ENCODE peak calls at places on chromosomes 5 and 9, in seven cellular contexts. One of them, this sample, is unnamed.

GRCh38 chr5:179812997-179813607 is 6.4 kb upstream of the MGAT4B start:
- DNase-seq in brain pericyte: no peak
- DNase-seq in NB4: no peak
- DNase-seq in progenitor cell of endocrine pancreas: no peak
- DNase-seq in small intestine: no peak
- DNase-seq in stimulated activated CD4-positive, alpha-beta T cell treated with anti-CD3 and anti-CD28 coated beads, Interleukin-2, amount 100 ng/mL, for 48 hours: no peak
- DNase-seq in T-helper 1 cell: no peak
- DNase-seq in this sample: no peak

GRCh38 chr9:74284596-74284995 is 212.5 kb upstream of the RORB start:
- DNase-seq in small intestine: no peak
- DNase-seq in progenitor cell of endocrine pancreas: no peak
- DNase-seq in brain pericyte: no peak
- DNase-seq in stimulated activated CD4-positive, alpha-beta T cell treated with anti-CD3 and anti-CD28 coated beads, Interleukin-2, amount 100 ng/mL, for 48 hours: no peak
- DNase-seq in T-helper 1 cell: no peak
- DNase-seq in NB4: no peak
- DNase-seq in this sample: no peak

GRCh38 chr9:126705311-126705766 is 91.6 kb downstream of the LMX1B start:
- DNase-seq in progenitor cell of endocrine pancreas: peak
- DNase-seq in brain pericyte: no peak
- DNase-seq in stimulated activated CD4-positive, alpha-beta T cell treated with anti-CD3 and anti-CD28 coated beads, Interleukin-2, amount 100 ng/mL, for 48 hours: peak
- DNase-seq in small intestine: peak
- DNase-seq in NB4: peak
- DNase-seq in T-helper 1 cell: peak
- DNase-seq in this sample: peak

GRCh38 chr9:135468866-135469521 is 10.6 kb upstream of the PPP1R26 start:
- DNase-seq in T-helper 1 cell: no peak
- DNase-seq in stimulated activated CD4-positive, alpha-beta T cell treated with anti-CD3 and anti-CD28 coated beads, Interleukin-2, amount 100 ng/mL, for 48 hours: peak
- DNase-seq in brain pericyte: no peak
- DNase-seq in NB4: peak
- DNase-seq in small intestine: peak
- DNase-seq in progenitor cell of endocrine pancreas: no peak
- DNase-seq in this sample: no peak

GRCh38 chr5:95392593-95393182 is 1.5 kb downstream of the FAM81B start:
- DNase-seq in progenitor cell of endocrine pancreas: no peak
- DNase-seq in stimulated activated CD4-positive, alpha-beta T cell treated with anti-CD3 and anti-CD28 coated beads, Interleukin-2, amount 100 ng/mL, for 48 hours: no peak
- DNase-seq in small intestine: peak
- DNase-seq in NB4: peak
- DNase-seq in brain pericyte: no peak
- DNase-seq in T-helper 1 cell: no peak
- DNase-seq in this sample: no peak

GRCh38 chr9:99601506-99601905 is 220.2 kb upstream of the NR4A3 start:
- DNase-seq in T-helper 1 cell: no peak
- DNase-seq in stimulated activated CD4-positive, alpha-beta T cell treated with anti-CD3 and anti-CD28 coated beads, Interleukin-2, amount 100 ng/mL, for 48 hours: no peak
- DNase-seq in small intestine: no peak
- DNase-seq in brain pericyte: no peak
- DNase-seq in progenitor cell of endocrine pancreas: no peak
- DNase-seq in NB4: no peak
- DNase-seq in this sample: no peak

GRCh38 chr5:157597277-157597676 is 21.7 kb upstream of the ADAM19 start:
- DNase-seq in small intestine: no peak
- DNase-seq in NB4: no peak
- DNase-seq in brain pericyte: no peak
- DNase-seq in progenitor cell of endocrine pancreas: no peak
- DNase-seq in stimulated activated CD4-positive, alpha-beta T cell treated with anti-CD3 and anti-CD28 coated beads, Interleukin-2, amount 100 ng/mL, for 48 hours: no peak
- DNase-seq in T-helper 1 cell: no peak
- DNase-seq in this sample: no peak

GRCh38 chr9:132946624-132947295 is 2.3 kb upstream of the TSC1 start:
- DNase-seq in NB4: no peak
- DNase-seq in small intestine: no peak
- DNase-seq in progenitor cell of endocrine pancreas: no peak
- DNase-seq in brain pericyte: no peak
- DNase-seq in stimulated activated CD4-positive, alpha-beta T cell treated with anti-CD3 and anti-CD28 coated beads, Interleukin-2, amount 100 ng/mL, for 48 hours: no peak
- DNase-seq in T-helper 1 cell: no peak
- DNase-seq in this sample: no peak

GRCh38 chr9:82148849-82149544 is 160.4 kb downstream of the SPATA31D1 start:
- DNase-seq in progenitor cell of endocrine pancreas: no peak
- DNase-seq in NB4: no peak
- DNase-seq in brain pericyte: peak
- DNase-seq in T-helper 1 cell: no peak
- DNase-seq in small intestine: no peak
- DNase-seq in stimulated activated CD4-positive, alpha-beta T cell treated with anti-CD3 and anti-CD28 coated beads, Interleukin-2, amount 100 ng/mL, for 48 hours: no peak
- DNase-seq in this sample: no peak

GRCh38 chr5:8188874-8189588 is 320.1 kb downstream of the MTRR start:
- DNase-seq in NB4: peak
- DNase-seq in progenitor cell of endocrine pancreas: no peak
- DNase-seq in stimulated activated CD4-positive, alpha-beta T cell treated with anti-CD3 and anti-CD28 coated beads, Interleukin-2, amount 100 ng/mL, for 48 hours: no peak
- DNase-seq in brain pericyte: no peak
- DNase-seq in small intestine: peak
- DNase-seq in T-helper 1 cell: no peak
- DNase-seq in this sample: no peak

GRCh38 chr5:123087173-123088030 is 1.6 kb upstream of the PRDM6 start:
- DNase-seq in small intestine: no peak
- DNase-seq in NB4: no peak
- DNase-seq in progenitor cell of endocrine pancreas: no peak
- DNase-seq in brain pericyte: no peak
- DNase-seq in T-helper 1 cell: no peak
- DNase-seq in stimulated activated CD4-positive, alpha-beta T cell treated with anti-CD3 and anti-CD28 coated beads, Interleukin-2, amount 100 ng/mL, for 48 hours: no peak
- DNase-seq in this sample: peak

GRCh38 chr5:126274396-126274795 is 148.8 kb upstream of the GRAMD2B start:
- DNase-seq in T-helper 1 cell: no peak
- DNase-seq in stimulated activated CD4-positive, alpha-beta T cell treated with anti-CD3 and anti-CD28 coated beads, Interleukin-2, amount 100 ng/mL, for 48 hours: no peak
- DNase-seq in progenitor cell of endocrine pancreas: no peak
- DNase-seq in NB4: no peak
- DNase-seq in small intestine: no peak
- DNase-seq in brain pericyte: no peak
- DNase-seq in this sample: no peak

GRCh38 chr5:175022286-175022685 is 297.9 kb downstream of the MSX2 start:
- DNase-seq in progenitor cell of endocrine pancreas: no peak
- DNase-seq in small intestine: no peak
- DNase-seq in brain pericyte: no peak
- DNase-seq in NB4: no peak
- DNase-seq in stimulated activated CD4-positive, alpha-beta T cell treated with anti-CD3 and anti-CD28 coated beads, Interleukin-2, amount 100 ng/mL, for 48 hours: no peak
- DNase-seq in T-helper 1 cell: no peak
- DNase-seq in this sample: no peak

GRCh38 chr5:152689275-152689711 is 284.2 kb upstream of the NMUR2 start:
- DNase-seq in small intestine: no peak
- DNase-seq in progenitor cell of endocrine pancreas: no peak
- DNase-seq in T-helper 1 cell: no peak
- DNase-seq in NB4: no peak
- DNase-seq in stimulated activated CD4-positive, alpha-beta T cell treated with anti-CD3 and anti-CD28 coated beads, Interleukin-2, amount 100 ng/mL, for 48 hours: no peak
- DNase-seq in brain pericyte: no peak
- DNase-seq in this sample: peak

GRCh38 chr5:116572375-116573278 is 2.0 kb downstream of the SEMA6A start:
- DNase-seq in brain pericyte: no peak
- DNase-seq in stimulated activated CD4-positive, alpha-beta T cell treated with anti-CD3 and anti-CD28 coated beads, Interleukin-2, amount 100 ng/mL, for 48 hours: no peak
- DNase-seq in NB4: no peak
- DNase-seq in small intestine: peak
- DNase-seq in progenitor cell of endocrine pancreas: peak
- DNase-seq in T-helper 1 cell: no peak
- DNase-seq in this sample: no peak

GRCh38 chr5:54024466-54024865 is 285.9 kb downstream of the ARL15 start:
- DNase-seq in stimulated activated CD4-positive, alpha-beta T cell treated with anti-CD3 and anti-CD28 coated beads, Interleukin-2, amount 100 ng/mL, for 48 hours: no peak
- DNase-seq in progenitor cell of endocrine pancreas: no peak
- DNase-seq in small intestine: no peak
- DNase-seq in T-helper 1 cell: no peak
- DNase-seq in brain pericyte: peak
- DNase-seq in NB4: no peak
- DNase-seq in this sample: no peak

GRCh38 chr5:2752059-2752874 is 790 bp upstream of the IRX2 start:
- DNase-seq in stimulated activated CD4-positive, alpha-beta T cell treated with anti-CD3 and anti-CD28 coated beads, Interleukin-2, amount 100 ng/mL, for 48 hours: no peak
- DNase-seq in small intestine: no peak
- DNase-seq in brain pericyte: no peak
- DNase-seq in NB4: no peak
- DNase-seq in T-helper 1 cell: no peak
- DNase-seq in progenitor cell of endocrine pancreas: no peak
- DNase-seq in this sample: no peak

GRCh38 chr9:128894764-128895163 is 12.8 kb downstream of the LRRC8A start:
- DNase-seq in stimulated activated CD4-positive, alpha-beta T cell treated with anti-CD3 and anti-CD28 coated beads, Interleukin-2, amount 100 ng/mL, for 48 hours: no peak
- DNase-seq in progenitor cell of endocrine pancreas: no peak
- DNase-seq in brain pericyte: no peak
- DNase-seq in small intestine: no peak
- DNase-seq in NB4: no peak
- DNase-seq in T-helper 1 cell: no peak
- DNase-seq in this sample: no peak

This sample was measured in ecto neural progenitor cell.